ENCODE peak calls at places on chromosomes 6 and 20, in four cellular contexts. M, W, T and J are unnamed samples.

GRCh38 chr6:120786682-120787081 is 547.6 kb downstream of the TBC1D32 start:
- DNase-seq in T (no peak), W (no peak), M (no peak), J (no peak)

GRCh38 chr6:105484238-105485161 is 81.6 kb upstream of the PREP start:
- DNase-seq in T (peak; percentile 75), W (peak; percentile 40), M (no peak), J (no peak)

GRCh38 chr20:40668449-40669228 is 20.4 kb downstream of the MAFB start:
- DNase-seq in M (no peak), W (no peak), T (peak; percentile 60), J (no peak)

GRCh38 chr6:161168281-161168891 is 105.5 kb downstream of the AGPAT4 start:
- DNase-seq in M (peak; percentile 57), W (peak; percentile 93), T (peak; percentile 99), J (no peak)

GRCh38 chr6:38264605-38265004 is 375.1 kb downstream of the BTBD9 start:
- DNase-seq in M (no peak), T (no peak), W (no peak), J (no peak)

GRCh38 chr6:67952121-67952520 is 683.0 kb upstream of the ADGRB3 start:
- DNase-seq in W (no peak), M (no peak), T (peak; percentile 14), J (no peak)

GRCh38 chr6:38346291-38347079 is 293.2 kb downstream of the BTBD9 start:
- DNase-seq in W (peak; percentile 66), M (no peak), T (peak; percentile 90), J (no peak)

GRCh38 chr20:17941826-17942196 is 26.8 kb downstream of the SNX5 start:
- DNase-seq in T (no peak), W (no peak), M (no peak), J (no peak)

GRCh38 chr20:38880952-38881735 is 45.1 kb upstream of the FAM83D start:
- DNase-seq in M (no peak), W (no peak), T (peak; percentile 9), J (peak; percentile 32)

GRCh38 chr20:48656661-48657211 is 171.1 kb downstream of the PREX1 start:
- DNase-seq in T (peak; percentile 45), M (peak; percentile 90), W (no peak), J (no peak)

GRCh38 chr6:5851261-5851757 is 155.4 kb downstream of the NRN1 start:
- DNase-seq in W (no peak), T (no peak), M (peak; percentile 20), J (peak; percentile 70)

GRCh38 chr6:41723178-41723935 is 12.1 kb downstream of the TFEB start:
- DNase-seq in T (peak; percentile 93), W (peak; percentile 84), M (peak; percentile 33), J (peak; percentile 88)

GRCh38 chr6:113396644-113397201 is 460.4 kb upstream of the MARCKS start:
- DNase-seq in M (no peak), W (no peak), T (no peak), J (no peak)

GRCh38 chr20:33667245-33668086 is 723 bp downstream of the ACTL10 start:
- DNase-seq in M (peak; percentile 25), W (no peak), T (peak; percentile 90), J (peak; percentile 76)

GRCh38 chr6:150118642-150119041 is 24.2 kb upstream of the PPP1R14C start:
- DNase-seq in M (no peak), T (no peak), W (no peak), J (no peak)

GRCh38 chr6:98657764-98658163 is 176.6 kb upstream of the POU3F2 start:
- DNase-seq in T (peak; percentile 49), M (no peak), W (peak; percentile 20), J (no peak)

GRCh38 chr6:39189915-39190544 is 39.2 kb downstream of the KCNK5 start:
- DNase-seq in M (no peak), T (peak; percentile 52), W (no peak), J (no peak)

GRCh38 chr6:158040051-158040803 is 58.6 kb downstream of the SYNJ2 start:
- DNase-seq in T (peak; percentile 100), W (peak; percentile 85), M (no peak), J (no peak)

GRCh38 chr6:139230421-139230840 is 61.4 kb downstream of the TXLNB start:
- DNase-seq in M (no peak), W (no peak), T (peak; percentile 25), J (no peak)